ENCODE peak calls at places on chromosome 10, in five cellular contexts. Y is sigmoid colon, G is endothelial cell of umbilical vein, W is adrenal gland, K is upper lobe of left lung. X is an unnamed sample.

GRCh38 chr10:20281579-20281978 is 465.3 kb downstream of the PLXDC2 start:
- DNase-seq in K (no peak), Y (no peak), W (no peak), G (no peak), X (no peak)

GRCh38 chr10:17343118-17343517 is 111.3 kb downstream of the ST8SIA6 start:
- DNase-seq in W (no peak), G (no peak), Y (no peak), K (no peak), X (no peak)

GRCh38 chr10:73910401-73910763 is 550 bp upstream of the PLAU start:
- DNase-seq in K (no peak), G (no peak), W (no peak), Y (no peak), X (no peak)

GRCh38 chr10:110007171-110007700 is 548 bp upstream of the ADD3 start:
- DNase-seq in Y (no peak), K (no peak), G (no peak), W (no peak), X (no peak)

GRCh38 chr10:69383485-69384089 is 33.1 kb downstream of the TACR2 start:
- DNase-seq in W (no peak), G (no peak), Y (no peak), K (no peak), X (no peak)

GRCh38 chr10:3365630-3366029 is 193.0 kb upstream of the PITRM1 start:
- DNase-seq in G (peak; percentile 32), K (no peak), Y (no peak), W (no peak), X (no peak)

GRCh38 chr10:97066877-97067555 is 118.7 kb downstream of the SLIT1 start:
- DNase-seq in K (peak; percentile 38), G (no peak), W (no peak), Y (no peak), X (no peak)

GRCh38 chr10:8616166-8616565 is 561.7 kb downstream of the GATA3 start:
- DNase-seq in K (no peak), Y (no peak), W (no peak), G (no peak), X (no peak)

GRCh38 chr10:94524146-94524545 is 21.4 kb upstream of the HELLS start:
- DNase-seq in Y (no peak), W (no peak), G (no peak), K (no peak), X (no peak)

GRCh38 chr10:36023939-36024338 is 381.8 kb upstream of the FZD8 start:
- DNase-seq in K (no peak), Y (no peak), G (peak; percentile 27), W (no peak), X (no peak)

GRCh38 chr10:33800986-33801385 is 466.5 kb upstream of the NRP1 start:
- DNase-seq in W (no peak), Y (no peak), K (no peak), G (no peak), X (no peak)

GRCh38 chr10:109205929-109206585 is 717.3 kb downstream of the XPNPEP1 start:
- DNase-seq in W (no peak), K (no peak), Y (no peak), G (no peak), X (no peak)

GRCh38 chr10:15231403-15231802 is 62.9 kb upstream of the NMT2 start:
- DNase-seq in K (no peak), G (no peak), W (no peak), Y (no peak), X (no peak)

GRCh38 chr10:123863721-123864432 is 27.7 kb downstream of the CPXM2 start:
- DNase-seq in Y (no peak), G (no peak), W (no peak), K (no peak), X (no peak)

GRCh38 chr10:122559228-122559627 is 1.3 kb upstream of the DMBT1 start:
- DNase-seq in Y (no peak), K (no peak), W (no peak), G (no peak), X (no peak)

GRCh38 chr10:68330852-68331454 is 911 bp upstream of the HNRNPH3 start:
- DNase-seq in K (no peak), W (peak; percentile 43), Y (peak; percentile 77), G (no peak), X (no peak)

GRCh38 chr10:130021373-130021950 is 57.4 kb upstream of the EBF3 start:
- DNase-seq in Y (no peak), W (no peak), K (no peak), G (no peak), X (no peak)

GRCh38 chr10:122646511-122647382 is 52.9 kb downstream of the C10orf120 start:
- DNase-seq in W (no peak), K (peak; percentile 40), G (no peak), Y (peak; percentile 41), X (peak; percentile 44)

GRCh38 chr10:102280397-102281015 is 35.2 kb downstream of the GBF1 start:
- DNase-seq in Y (no peak), K (no peak), G (peak; percentile 81), W (no peak), X (no peak)

GRCh38 chr10:68231106-68231901 is 609 bp downstream of the ATOH7 start:
- DNase-seq in Y (peak; percentile 82), G (peak; percentile 81), W (peak; percentile 60), K (peak; percentile 94), X (no peak)

GRCh38 chr10:128211064-128211504 is 84.9 kb upstream of the MKI67 start:
- DNase-seq in G (no peak), K (no peak), W (no peak), Y (peak; percentile 55), X (no peak)

GRCh38 chr10:124517466-124517865 is 55.8 kb downstream of the LHPP start:
- DNase-seq in W (no peak), Y (peak; percentile 22), G (no peak), K (no peak), X (peak; percentile 25)

GRCh38 chr10:73859441-73860049 is 14.8 kb downstream of the CAMK2G start:
- DNase-seq in W (no peak), K (no peak), G (no peak), Y (peak; percentile 61), X (no peak)

GRCh38 chr10:23717913-23718312 is 279.0 kb downstream of the OTUD1 start:
- DNase-seq in G (no peak), K (no peak), Y (no peak), W (no peak), X (no peak)

GRCh38 chr10:52502237-52502636 is 188.2 kb downstream of the DKK1 start:
- DNase-seq in G (no peak), W (no peak), K (no peak), Y (no peak), X (no peak)

GRCh38 chr10:119340893-119341235 is 133.5 kb downstream of the GRK5 start:
- DNase-seq in W (no peak), G (no peak), K (no peak), Y (no peak), X (no peak)

GRCh38 chr10:2835950-2836349 is 231.4 kb upstream of the PFKP start:
- DNase-seq in G (no peak), K (no peak), Y (no peak), W (no peak), X (no peak)

GRCh38 chr10:3919676-3920308 is 134.8 kb upstream of the KLF6 start:
- DNase-seq in Y (no peak), K (no peak), G (peak; percentile 78), W (no peak), X (no peak)

GRCh38 chr10:26407406-26407969 is 30.7 kb upstream of the APBB1IP start:
- DNase-seq in K (no peak), Y (no peak), G (no peak), W (no peak), X (no peak)

GRCh38 chr10:112059220-112059619 is 124.3 kb downstream of the GPAM start:
- DNase-seq in K (no peak), W (no peak), G (no peak), Y (no peak), X (no peak)

GRCh38 chr10:110220383-110220782 is 13.0 kb downstream of the MXI1 start:
- DNase-seq in K (no peak), G (no peak), W (peak; percentile 84), Y (peak; percentile 74), X (no peak)

GRCh38 chr10:95404864-95405263 is 114.1 kb upstream of the PDLIM1 start:
- DNase-seq in Y (no peak), K (no peak), W (no peak), G (no peak), X (no peak)

GRCh38 chr10:102927311-102928010 is 9.4 kb downstream of the CNNM2 start:
- DNase-seq in Y (no peak), W (no peak), K (no peak), G (no peak), X (no peak)

GRCh38 chr10:42836771-42837468 is 54.3 kb downstream of the BMS1 start:
- DNase-seq in W (no peak), G (peak; percentile 24), Y (no peak), K (peak; percentile 85), X (no peak)
- TF ChIP-seq CTCF in W (no peak), G (no peak), Y (no peak), K (no peak), X (no peak)

DNA sequence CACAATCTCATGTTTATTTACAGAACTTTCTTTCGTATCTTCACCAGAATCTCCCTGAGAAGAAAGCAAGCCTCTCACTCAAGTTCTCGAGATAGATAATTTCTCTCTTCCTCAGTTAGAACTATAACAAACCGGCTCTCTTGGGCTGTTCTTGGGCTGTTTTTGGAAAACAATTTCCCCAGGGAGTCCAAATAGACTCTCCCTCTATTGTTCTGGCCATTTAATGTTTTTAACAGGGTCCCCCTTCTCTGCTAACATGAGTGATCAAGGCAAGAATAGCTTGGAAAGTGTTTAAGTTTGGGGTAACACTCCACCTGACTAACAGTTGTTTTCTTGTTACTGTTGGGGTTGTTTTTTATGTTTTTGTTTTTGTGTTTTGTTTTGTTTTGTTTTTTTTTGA is 64.8 kb upstream of the UCN3 start:
- DNase-seq in W (no peak), Y (no peak), G (no peak), K (no peak), X (no peak)
- TF ChIP-seq POLR2A in W (no peak), Y (no peak), G (no peak), K (no peak), X (no peak)

GRCh38 chr10:48729222-48729621 is 44.5 kb downstream of the WDFY4 start:
- DNase-seq in W (no peak), Y (no peak), K (no peak), G (no peak), X (no peak)

GRCh38 chr10:48729941-48730457 is 45.3 kb downstream of the WDFY4 start:
- DNase-seq in K (no peak), Y (no peak), W (no peak), G (no peak), X (no peak)

GRCh38 chr10:48733329-48733728 is 48.7 kb downstream of the WDFY4 start:
- DNase-seq in K (no peak), W (no peak), G (no peak), Y (no peak), X (no peak)

GRCh38 chr10:48731141-48731540 is 46.5 kb downstream of the WDFY4 start:
- DNase-seq in W (no peak), G (no peak), K (no peak), Y (no peak), X (no peak)

GRCh38 chr10:48731654-48732053 is 47.0 kb downstream of the WDFY4 start:
- DNase-seq in K (no peak), Y (no peak), W (no peak), G (no peak), X (no peak)
- H3K36me3 ChIP-seq in K (no peaks in the 10 kb centered on the region), Y (no peaks in the 10 kb centered on the region), W (no peaks in the 10 kb centered on the region), G (no peaks in the 10 kb centered on the region), X (no peaks in the 10 kb centered on the region)

GRCh38 chr10:29926649-29927048 is 132.7 kb downstream of the JCAD start:
- DNase-seq in G (no peak), Y (no peak), W (no peak), K (no peak), X (no peak)
- TF ChIP-seq CTCF in G (peak; percentile 41), Y (no peak), W (peak; percentile 47), K (peak; percentile 22), X (no peak)

X was measured in suprapubic skin.